ENCODE peak calls at places on chromosomes 3 and 15, in seven cellular contexts. N is transverse colon, R is sigmoid colon, E is spleen, X is prostate gland, I is stomach, Y is upper lobe of left lung. C is an unnamed sample. For H3K9me3, the result is how much of the 10 kb centered on the place peaks cover.

GRCh38 chr3:49636883-49637609 is 37.1 kb upstream of the APEH start:
- DNase-seq in N (no peak), R (no peak), E (no peak), X (no peak), I (no peak), Y (no peak), C (no peak)

GRCh38 chr3:58536501-58537411 is at the start of gene ACOX2:
- DNase-seq in N (peak), R (peak), E (no peak), X (peak), I (peak), Y (peak), C (no peak)

GRCh38 chr3:122101646-122102045 is 46.5 kb downstream of the CD86 start:
- DNase-seq in N (no peak), R (no peak), E (no peak), X (peak), I (no peak), Y (no peak), C (peak)

GRCh38 chr3:32435911-32436815 is 44.5 kb downstream of the CMTM7 start:
- DNase-seq in N (no peak), R (no peak), E (no peak), X (no peak), I (no peak), Y (no peak), C (no peak)

GRCh38 chr3:73605388-73605787 is 19.4 kb downstream of the PDZRN3 start:
- DNase-seq in N (no peak), R (no peak), E (no peak), X (no peak), I (no peak), Y (no peak), C (no peak)

GRCh38 chr15:48336940-48337339 is 5.7 kb downstream of the DUT start:
- DNase-seq in N (no peak), R (no peak), E (no peak), X (no peak), I (no peak), Y (no peak), C (no peak)

GRCh38 chr3:183490653-183491052 is 62.2 kb upstream of the MCF2L2 start:
- DNase-seq in N (peak), R (no peak), E (no peak), X (peak), I (peak), Y (no peak), C (no peak)

GRCh38 chr3:100437879-100438622 is 36.7 kb downstream of the LNP1 start:
- DNase-seq in N (no peak), R (no peak), E (no peak), X (no peak), I (no peak), Y (no peak), C (no peak)

GRCh38 chr15:42149493-42150245 is 6.8 kb downstream of the PLA2G4F start:
- DNase-seq in N (no peak), R (no peak), E (peak), X (no peak), I (peak), Y (peak), C (no peak)

DNA sequence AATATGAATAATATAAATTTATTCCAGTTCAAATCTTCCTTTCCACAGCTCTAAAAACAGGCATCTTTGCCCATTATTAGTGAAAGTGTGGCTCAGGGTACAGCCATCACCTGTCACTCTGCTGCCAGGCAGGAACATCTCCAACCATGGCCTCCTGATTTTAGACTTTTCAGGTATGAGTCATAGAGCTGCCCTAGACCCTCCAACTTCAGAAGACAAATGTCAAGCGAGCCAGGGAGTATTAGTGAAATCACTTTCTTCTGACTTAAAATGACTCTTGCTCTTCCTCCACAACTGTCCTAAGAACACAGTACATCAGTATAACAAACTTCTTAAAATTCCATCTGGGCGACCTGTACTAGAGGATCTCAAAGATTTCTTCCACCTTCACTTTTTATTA is 78.1 kb upstream of the AKAP13 start:
- DNase-seq in N (no peak), R (no peak), E (no peak), X (no peak), I (no peak), Y (no peak), C (no peak)
- TF ChIP-seq POLR2AphosphoS5 in N (no peak), R (no peak), E (no peak), X (no peak), I (no peak), Y (no peak), C (no peak)

GRCh38 chr15:52228928-52229327 is 37.7 kb upstream of the GNB5 start:
- DNase-seq in N (peak), R (no peak), E (peak), X (no peak), I (peak), Y (no peak), C (no peak)

GRCh38 chr15:52233405-52233804 is 42.2 kb upstream of the GNB5 start:
- DNase-seq in N (no peak), R (no peak), E (no peak), X (no peak), I (no peak), Y (no peak), C (no peak)

GRCh38 chr15:52232327-52232726 is 41.1 kb upstream of the GNB5 start:
- DNase-seq in N (no peak), R (no peak), E (no peak), X (no peak), I (no peak), Y (no peak), C (no peak)

GRCh38 chr15:52227456-52227855 is 36.3 kb upstream of the GNB5 start:
- DNase-seq in N (peak), R (peak), E (no peak), X (peak), I (peak), Y (no peak), C (peak)

DNA sequence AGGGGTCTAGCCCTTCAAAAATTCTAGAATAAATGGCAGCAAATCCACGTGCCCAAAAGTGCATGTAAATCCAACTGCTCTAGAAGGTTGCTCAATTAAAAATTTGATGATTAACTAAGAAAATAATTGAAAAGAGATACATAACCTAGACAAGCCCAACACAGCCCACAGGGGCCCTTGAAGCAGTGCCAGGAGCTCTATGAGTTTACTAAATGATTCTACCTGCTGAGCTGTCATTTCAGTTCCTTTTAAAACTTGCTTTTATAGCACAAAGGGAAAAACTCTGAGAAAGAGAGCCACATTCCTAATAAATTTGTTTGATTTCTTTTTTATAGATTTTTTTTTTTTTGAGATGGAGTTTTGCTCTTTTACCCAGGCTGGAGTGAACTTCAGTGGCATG is 38.9 kb upstream of the GNB5 start:
- DNase-seq in N (no peak), R (no peak), E (no peak), X (no peak), I (no peak), Y (no peak), C (no peak)
- H3K9me3 ChIP-seq in N (under half), R (under half), E (under half), X (under half), I (under half), Y (under half), C (under half)

DNA sequence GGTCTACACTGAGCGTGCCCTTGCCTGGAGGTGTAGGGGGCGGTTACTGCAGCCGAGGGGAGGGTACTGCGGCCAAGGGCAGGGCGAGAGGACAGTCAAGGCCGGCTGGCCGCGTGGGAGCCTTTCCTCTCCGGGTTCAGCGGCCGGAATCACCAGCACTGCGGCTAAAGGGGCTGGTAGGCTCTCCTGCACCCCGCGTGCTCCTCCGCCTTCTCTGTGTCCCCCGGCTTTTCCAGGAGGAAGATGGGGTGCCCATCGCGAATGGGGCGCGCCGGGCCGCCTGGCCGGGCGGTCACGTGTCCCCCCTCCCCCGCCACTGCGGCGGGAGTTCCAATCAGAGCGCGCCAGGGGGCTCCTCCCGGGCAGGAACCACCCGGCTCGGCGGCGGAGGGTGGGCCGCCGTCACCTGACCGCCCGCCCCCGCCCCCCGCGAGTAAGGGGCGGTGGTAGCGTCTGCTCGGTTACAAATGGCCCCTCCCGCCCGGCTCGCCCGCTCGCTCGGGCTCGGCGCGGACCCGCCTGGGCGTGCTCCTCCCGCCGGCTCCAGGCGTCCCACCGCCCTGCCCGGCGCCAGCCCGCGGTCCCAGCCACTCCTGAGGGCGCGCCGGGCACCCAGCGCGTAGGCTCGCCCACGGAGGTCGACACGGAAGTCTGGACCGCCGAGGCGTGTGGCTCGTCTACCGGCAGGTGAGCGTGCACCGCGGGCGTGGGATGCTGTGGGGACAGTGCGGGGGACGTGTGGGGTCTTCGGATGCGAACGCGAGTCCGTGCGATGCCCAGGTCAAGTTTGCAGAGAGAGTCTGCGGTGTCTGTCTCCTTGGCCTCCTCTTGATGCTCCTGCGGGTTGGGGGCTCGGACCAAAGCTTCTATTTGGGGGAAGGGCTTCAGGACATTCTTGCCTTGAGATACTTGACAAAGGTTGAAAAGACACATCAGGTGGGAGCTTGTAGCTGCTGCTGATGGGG is 242.6 kb upstream of the TOPAZ1 start:
- DNase-seq in N (no peak), R (no peak), E (peak), X (no peak), I (no peak), Y (peak), C (no peak)
- TF ChIP-seq POLR2AphosphoS5 in N (no peak), R (no peak), E (peak), X (no peak), I (no peak), Y (no peak), C (no peak)

GRCh38 chr15:78241017-78241416 is 6.7 kb upstream of the ACSBG1 start:
- DNase-seq in N (peak), R (peak), E (peak), X (peak), I (peak), Y (peak), C (peak)

GRCh38 chr15:78243076-78243475 is 8.7 kb upstream of the ACSBG1 start:
- DNase-seq in N (no peak), R (peak), E (no peak), X (no peak), I (no peak), Y (no peak), C (no peak)

GRCh38 chr15:78242128-78242527 is 7.8 kb upstream of the ACSBG1 start:
- DNase-seq in N (peak), R (peak), E (no peak), X (no peak), I (no peak), Y (no peak), C (no peak)

GRCh38 chr15:78243491-78243941 is 9.2 kb upstream of the ACSBG1 start:
- DNase-seq in N (peak), R (peak), E (no peak), X (peak), I (peak), Y (peak), C (no peak)

DNA sequence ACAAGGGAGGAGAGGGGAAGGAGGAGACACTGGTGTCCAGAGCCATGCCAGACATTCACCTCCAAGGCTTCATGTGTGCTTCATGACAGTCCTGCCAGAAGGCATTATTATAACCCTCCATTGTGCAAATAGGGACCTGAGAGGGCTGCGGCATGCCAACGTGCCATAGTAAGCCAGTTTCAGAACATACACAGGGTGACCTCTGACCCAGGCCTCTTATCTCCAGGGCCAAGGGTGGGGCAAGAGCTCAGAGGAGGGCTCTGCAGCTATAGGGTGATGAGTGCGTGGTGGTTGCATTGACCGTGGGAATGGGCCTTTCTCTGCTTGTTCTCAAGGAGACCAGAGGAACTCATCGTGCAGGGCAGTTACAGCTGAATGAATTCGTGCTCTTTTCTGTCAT is 9.7 kb upstream of the ACSBG1 start:
- DNase-seq in N (peak), R (peak), E (no peak), X (no peak), I (peak), Y (no peak), C (no peak)
- H3K9me3 ChIP-seq in N (under half), R (under half), E (under half), X (under half), I (under half), Y (under half), C (under half)

DNA sequence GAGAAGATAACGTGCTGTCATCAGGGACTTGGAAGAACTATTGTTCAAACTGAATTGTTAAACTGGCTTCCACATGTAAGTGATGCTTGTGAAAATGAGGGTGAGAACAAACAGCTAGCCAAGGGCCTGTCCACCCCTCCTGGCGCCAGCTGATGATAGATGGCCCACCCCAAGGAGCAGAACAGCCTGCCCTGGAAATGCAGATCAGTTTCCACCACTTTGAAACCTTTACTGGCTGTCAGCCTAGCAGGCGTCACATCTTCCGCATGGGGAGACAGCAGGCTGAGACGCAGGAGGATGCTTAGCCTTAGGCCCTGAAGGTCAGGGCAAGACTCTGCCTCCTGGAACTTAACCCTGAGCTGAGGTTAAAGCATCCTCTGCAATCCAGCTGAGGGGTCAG is 6.3 kb upstream of the SLC51B start:
- DNase-seq in N (no peak), R (no peak), E (no peak), X (no peak), I (no peak), Y (no peak), C (no peak)
- TF ChIP-seq POLR2AphosphoS5 in N (no peak), R (no peak), E (no peak), X (no peak), I (no peak), Y (no peak), C (no peak)

DNA sequence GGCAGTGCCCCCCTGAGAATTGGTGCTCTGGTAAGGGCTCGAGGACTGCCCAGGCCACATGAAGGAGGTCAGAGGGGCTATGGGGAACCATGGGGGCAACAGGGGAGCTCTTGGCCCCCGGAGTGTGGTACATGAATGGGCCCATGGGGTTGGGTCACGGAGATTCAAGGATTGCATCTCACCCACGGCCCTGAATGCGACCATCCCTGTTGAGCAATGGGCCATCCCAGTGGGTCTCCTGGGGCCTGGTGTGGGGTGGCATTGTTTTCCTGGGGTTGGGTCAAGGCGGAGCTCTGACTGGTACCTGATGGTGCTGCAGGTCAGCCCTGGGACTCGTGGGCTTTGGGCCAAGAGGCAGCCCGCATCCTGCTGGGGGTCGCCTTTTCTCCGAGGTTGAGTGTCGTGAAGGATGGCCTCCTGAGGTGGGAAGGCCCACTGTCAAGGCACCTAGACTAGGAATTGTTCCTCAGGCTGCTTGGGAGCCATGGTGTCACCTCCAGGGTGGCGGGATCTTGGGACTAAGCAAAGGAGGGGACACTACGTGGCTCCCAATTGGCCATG is 198.3 kb downstream of the UBE3A start:
- DNase-seq in N (no peak), R (peak), E (peak), X (no peak), I (no peak), Y (no peak), C (no peak)
- H3K9me3 ChIP-seq in N (under half), R (under half), E (under half), X (under half), I (half or more), Y (under half), C (under half)

GRCh38 chr3:133075027-133075426 is 36.8 kb downstream of the TMEM108 start:
- DNase-seq in N (no peak), R (no peak), E (no peak), X (no peak), I (no peak), Y (no peak), C (no peak)
- TF ChIP-seq POLR2AphosphoS5 in N (no peak), R (no peak), E (no peak), X (no peak), I (no peak), Y (no peak), C (no peak)

DNA sequence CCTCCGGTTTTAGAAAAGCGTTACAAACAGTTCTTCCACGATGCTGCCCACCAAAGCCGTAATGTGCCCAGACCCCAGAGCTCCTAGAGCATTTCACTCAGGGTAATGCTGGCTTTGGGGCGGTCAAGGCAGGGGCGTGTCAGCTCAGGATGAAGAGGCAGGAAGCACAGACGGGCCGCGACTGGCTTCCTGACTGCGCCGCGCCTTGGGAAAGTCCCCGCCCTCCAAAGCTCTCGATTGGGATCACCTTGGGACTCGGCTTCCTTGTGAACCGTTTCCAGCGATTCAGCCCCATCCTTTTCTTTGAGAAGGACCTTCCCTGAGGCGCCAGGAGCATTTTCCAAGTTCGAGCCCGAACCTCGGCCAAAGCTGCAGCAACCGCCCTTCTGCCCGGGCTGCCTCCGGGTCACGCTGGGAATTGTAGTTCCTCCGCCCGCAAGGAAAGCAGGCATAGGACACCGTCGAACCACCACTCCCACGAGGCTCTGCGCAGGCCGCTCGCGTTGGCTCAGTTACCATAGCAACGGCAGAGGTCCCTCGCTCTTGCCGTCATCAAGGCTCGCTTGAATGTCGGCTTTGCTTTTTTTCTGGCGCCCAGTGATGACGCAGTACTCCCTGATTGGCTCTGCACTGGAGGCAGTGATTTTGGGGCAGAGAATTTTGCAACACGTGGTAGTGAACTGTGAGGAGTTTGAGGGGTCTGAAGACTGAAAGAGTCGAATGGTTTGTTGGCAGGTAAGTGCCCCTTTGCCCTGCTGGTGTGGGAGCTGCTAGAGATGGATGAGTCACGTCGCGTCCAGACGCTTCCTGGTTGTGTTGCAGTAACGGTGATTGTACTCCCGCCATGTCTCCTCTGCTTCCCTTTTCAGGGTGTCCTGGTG is at the start of the genes CCDC191 and QTRT2:
- DNase-seq in N (peak), R (peak), E (peak), X (peak), I (peak), Y (peak), C (peak)
- H3K9me3 ChIP-seq in N (under half), R (under half), E (under half), X (under half), I (under half), Y (under half), C (under half)